ENCODE peak calls at places on chromosome 6, in four cellular contexts. R, J, D and C are unnamed samples.

GRCh38 chr6:123529058-123529457 is 107.7 kb downstream of the TRDN start:
- DNase-seq in R (no peak), D (no peak), J (no peak), C (no peak)

GRCh38 chr6:32192608-32193039 is at the start of gene GPSM3:
- DNase-seq in R (peak), D (peak), J (peak), C (peak)

GRCh38 chr6:16216501-16217155 is 21.8 kb upstream of the GMPR start:
- DNase-seq in R (peak), D (no peak), J (no peak), C (no peak)

GRCh38 chr6:77462359-77463307 is 658 bp downstream of the HTR1B start:
- DNase-seq in D (no peak), R (peak), J (no peak), C (peak)

GRCh38 chr6:11730645-11731044 is 48.0 kb downstream of the ADTRP start:
- DNase-seq in R (no peak), D (peak), J (peak), C (no peak)

GRCh38 chr6:66478705-66479104 is 771.7 kb upstream of the EYS start:
- DNase-seq in D (no peak), R (no peak), J (no peak), C (no peak)

GRCh38 chr6:4020822-4021132 is 58.2 kb downstream of the FAM217A start:
- DNase-seq in R (no peak), D (no peak), J (no peak), C (no peak)

GRCh38 chr6:54307412-54308036 is 717 bp upstream of the TINAG start:
- DNase-seq in R (no peak), J (no peak), D (no peak), C (no peak)

GRCh38 chr6:36028887-36029324 is 1.3 kb downstream of the MAPK14 start:
- DNase-seq in D (peak), R (peak), J (peak), C (peak)

GRCh38 chr6:31541059-31541657 is 645 bp downstream of the DDX39B start:
- DNase-seq in R (peak), J (peak), D (peak), C (no peak)

GRCh38 chr6:127201321-127201720 is 65.3 kb upstream of the RNF146 start:
- DNase-seq in R (no peak), J (no peak), D (no peak), C (no peak)